ENCODE peak calls at places on chromosome X, in seven cellular contexts. One of them, this sample, is unnamed. For H3K4me1, the result is how much of the 10 kb centered on the place peaks cover.

GRCh38 chrX:70535198-70535597 is 90.6 kb downstream of the DLG3 start:
- DNase-seq in BE2C: no peak
- DNase-seq in fibroblast of lung: no peak
- DNase-seq in heart right ventricle: no peak
- DNase-seq in right lobe of liver: no peak
- DNase-seq in H9: no peak
- DNase-seq in tibial artery: no peak
- DNase-seq in this sample: no peak

GRCh38 chrX:9498236-9498635 is 33.4 kb downstream of the TBL1X start:
- DNase-seq in BE2C: peak
- DNase-seq in fibroblast of lung: peak
- DNase-seq in heart right ventricle: no peak
- DNase-seq in right lobe of liver: no peak
- DNase-seq in H9: no peak
- DNase-seq in tibial artery: no peak
- DNase-seq in this sample: no peak

GRCh38 chrX:151177141-151178027 is 1.0 kb downstream of the GPR50 start:
- DNase-seq in BE2C: peak
- DNase-seq in fibroblast of lung: peak
- DNase-seq in heart right ventricle: no peak
- DNase-seq in right lobe of liver: no peak
- DNase-seq in H9: peak
- DNase-seq in tibial artery: no peak
- DNase-seq in this sample: no peak

GRCh38 chrX:77704881-77705280 is 81.1 kb downstream of the ATRX start:
- DNase-seq in BE2C: no peak
- DNase-seq in fibroblast of lung: no peak
- DNase-seq in heart right ventricle: no peak
- DNase-seq in right lobe of liver: no peak
- DNase-seq in H9: no peak
- DNase-seq in tibial artery: no peak
- DNase-seq in this sample: no peak

GRCh38 chrX:150926791-150927190 is 28.3 kb upstream of the CD99L2 start:
- DNase-seq in BE2C: no peak
- DNase-seq in fibroblast of lung: no peak
- DNase-seq in heart right ventricle: no peak
- DNase-seq in right lobe of liver: no peak
- DNase-seq in H9: no peak
- DNase-seq in tibial artery: no peak
- DNase-seq in this sample: no peak

GRCh38 chrX:40148439-40149285 is 50.9 kb upstream of the BCOR start:
- DNase-seq in BE2C: no peak
- DNase-seq in fibroblast of lung: no peak
- DNase-seq in heart right ventricle: no peak
- DNase-seq in right lobe of liver: no peak
- DNase-seq in H9: peak
- DNase-seq in tibial artery: no peak
- DNase-seq in this sample: no peak

GRCh38 chrX:129846686-129847085 is 3.0 kb upstream of the ZDHHC9 start:
- DNase-seq in BE2C: no peak
- DNase-seq in fibroblast of lung: no peak
- DNase-seq in heart right ventricle: no peak
- DNase-seq in right lobe of liver: no peak
- DNase-seq in H9: no peak
- DNase-seq in tibial artery: no peak
- DNase-seq in this sample: no peak

GRCh38 chrX:140229187-140229586 is 263.9 kb upstream of the CXorf66 start:
- DNase-seq in BE2C: no peak
- DNase-seq in fibroblast of lung: peak
- DNase-seq in heart right ventricle: no peak
- DNase-seq in right lobe of liver: no peak
- DNase-seq in H9: no peak
- DNase-seq in tibial artery: no peak
- DNase-seq in this sample: no peak

GRCh38 chrX:47200385-47201150 is 6.9 kb downstream of the UBA1 start:
- DNase-seq in BE2C: no peak
- DNase-seq in fibroblast of lung: peak
- DNase-seq in heart right ventricle: no peak
- DNase-seq in right lobe of liver: no peak
- DNase-seq in H9: no peak
- DNase-seq in tibial artery: peak
- DNase-seq in this sample: no peak

GRCh38 chrX:115560978-115561604 is at the start of gene PLS3:
- DNase-seq in BE2C: peak
- DNase-seq in fibroblast of lung: peak
- DNase-seq in heart right ventricle: peak
- DNase-seq in right lobe of liver: peak
- DNase-seq in H9: peak
- DNase-seq in tibial artery: peak
- DNase-seq in this sample: peak

GRCh38 chrX:103584606-103585005 is 709 bp upstream of the TCEAL4 start:
- DNase-seq in BE2C: no peak
- DNase-seq in fibroblast of lung: peak
- DNase-seq in heart right ventricle: no peak
- DNase-seq in right lobe of liver: no peak
- DNase-seq in H9: no peak
- DNase-seq in tibial artery: no peak
- DNase-seq in this sample: no peak

GRCh38 chrX:154715825-154716224 is 35.1 kb downstream of the GAB3 start:
- DNase-seq in BE2C: no peak
- DNase-seq in fibroblast of lung: no peak
- DNase-seq in heart right ventricle: no peak
- DNase-seq in right lobe of liver: no peak
- DNase-seq in H9: peak
- DNase-seq in tibial artery: no peak
- DNase-seq in this sample: no peak

GRCh38 chrX:154718607-154719006 is 32.3 kb downstream of the GAB3 start:
- DNase-seq in BE2C: no peak
- DNase-seq in fibroblast of lung: no peak
- DNase-seq in heart right ventricle: no peak
- DNase-seq in right lobe of liver: no peak
- DNase-seq in H9: no peak
- DNase-seq in tibial artery: no peak
- DNase-seq in this sample: no peak

GRCh38 chrX:154719132-154719675 is 31.7 kb downstream of the GAB3 start:
- DNase-seq in BE2C: no peak
- DNase-seq in fibroblast of lung: peak
- DNase-seq in heart right ventricle: no peak
- DNase-seq in right lobe of liver: no peak
- DNase-seq in H9: no peak
- DNase-seq in tibial artery: no peak
- DNase-seq in this sample: no peak

GRCh38 chrX:154720067-154720466 is 30.8 kb downstream of the GAB3 start:
- DNase-seq in BE2C: no peak
- DNase-seq in fibroblast of lung: no peak
- DNase-seq in heart right ventricle: no peak
- DNase-seq in right lobe of liver: no peak
- DNase-seq in H9: no peak
- DNase-seq in tibial artery: no peak
- DNase-seq in this sample: no peak

GRCh38 chrX:154717824-154718223 is 33.1 kb downstream of the GAB3 start:
- DNase-seq in BE2C: peak
- DNase-seq in fibroblast of lung: peak
- DNase-seq in heart right ventricle: no peak
- DNase-seq in right lobe of liver: no peak
- DNase-seq in H9: no peak
- DNase-seq in tibial artery: no peak
- DNase-seq in this sample: no peak
- TF ChIP-seq CTCF in BE2C: no peak
- TF ChIP-seq CTCF in fibroblast of lung: peak
- TF ChIP-seq CTCF in heart right ventricle: no peak
- TF ChIP-seq CTCF in right lobe of liver: no peak
- TF ChIP-seq CTCF in H9: no peak
- TF ChIP-seq CTCF in tibial artery: no peak
- TF ChIP-seq CTCF in this sample: no peak

GRCh38 chrX:2609431-2610238 is 81.5 kb upstream of the CD99 start:
- DNase-seq in BE2C: no peak
- DNase-seq in fibroblast of lung: peak
- DNase-seq in heart right ventricle: no peak
- DNase-seq in right lobe of liver: no peak
- DNase-seq in H9: no peak
- DNase-seq in tibial artery: no peak
- DNase-seq in this sample: no peak

GRCh38 chrX:2607113-2607512 is 84.0 kb upstream of the CD99 start:
- DNase-seq in BE2C: no peak
- DNase-seq in fibroblast of lung: no peak
- DNase-seq in heart right ventricle: no peak
- DNase-seq in right lobe of liver: no peak
- DNase-seq in H9: no peak
- DNase-seq in tibial artery: no peak
- DNase-seq in this sample: no peak

GRCh38 chrX:2614911-2615310 is 76.2 kb upstream of the CD99 start:
- DNase-seq in BE2C: no peak
- DNase-seq in fibroblast of lung: peak
- DNase-seq in heart right ventricle: no peak
- DNase-seq in right lobe of liver: no peak
- DNase-seq in H9: no peak
- DNase-seq in tibial artery: no peak
- DNase-seq in this sample: no peak

GRCh38 chrX:2608638-2609430 is 82.3 kb upstream of the CD99 start:
- DNase-seq in BE2C: peak
- DNase-seq in fibroblast of lung: peak
- DNase-seq in heart right ventricle: peak
- DNase-seq in right lobe of liver: peak
- DNase-seq in H9: peak
- DNase-seq in tibial artery: peak
- DNase-seq in this sample: peak

GRCh38 chrX:2610246-2611170 is 80.6 kb upstream of the CD99 start:
- DNase-seq in BE2C: no peak
- DNase-seq in fibroblast of lung: peak
- DNase-seq in heart right ventricle: no peak
- DNase-seq in right lobe of liver: no peak
- DNase-seq in H9: no peak
- DNase-seq in tibial artery: no peak
- DNase-seq in this sample: no peak
- H3K4me1 ChIP-seq in BE2C: under half
- H3K4me1 ChIP-seq in fibroblast of lung: under half
- H3K4me1 ChIP-seq in heart right ventricle: under half
- H3K4me1 ChIP-seq in right lobe of liver: under half
- H3K4me1 ChIP-seq in H9: under half
- H3K4me1 ChIP-seq in tibial artery: under half
- H3K4me1 ChIP-seq in this sample: under half

GRCh38 chrX:66028936-66029335 is 10.9 kb downstream of the VSIG4 start:
- DNase-seq in BE2C: no peak
- DNase-seq in fibroblast of lung: no peak
- DNase-seq in heart right ventricle: no peak
- DNase-seq in right lobe of liver: no peak
- DNase-seq in H9: no peak
- DNase-seq in tibial artery: no peak
- DNase-seq in this sample: no peak

GRCh38 chrX:66035667-66036066 is 4.2 kb downstream of the VSIG4 start:
- DNase-seq in BE2C: no peak
- DNase-seq in fibroblast of lung: no peak
- DNase-seq in heart right ventricle: no peak
- DNase-seq in right lobe of liver: no peak
- DNase-seq in H9: no peak
- DNase-seq in tibial artery: no peak
- DNase-seq in this sample: no peak

DNA sequence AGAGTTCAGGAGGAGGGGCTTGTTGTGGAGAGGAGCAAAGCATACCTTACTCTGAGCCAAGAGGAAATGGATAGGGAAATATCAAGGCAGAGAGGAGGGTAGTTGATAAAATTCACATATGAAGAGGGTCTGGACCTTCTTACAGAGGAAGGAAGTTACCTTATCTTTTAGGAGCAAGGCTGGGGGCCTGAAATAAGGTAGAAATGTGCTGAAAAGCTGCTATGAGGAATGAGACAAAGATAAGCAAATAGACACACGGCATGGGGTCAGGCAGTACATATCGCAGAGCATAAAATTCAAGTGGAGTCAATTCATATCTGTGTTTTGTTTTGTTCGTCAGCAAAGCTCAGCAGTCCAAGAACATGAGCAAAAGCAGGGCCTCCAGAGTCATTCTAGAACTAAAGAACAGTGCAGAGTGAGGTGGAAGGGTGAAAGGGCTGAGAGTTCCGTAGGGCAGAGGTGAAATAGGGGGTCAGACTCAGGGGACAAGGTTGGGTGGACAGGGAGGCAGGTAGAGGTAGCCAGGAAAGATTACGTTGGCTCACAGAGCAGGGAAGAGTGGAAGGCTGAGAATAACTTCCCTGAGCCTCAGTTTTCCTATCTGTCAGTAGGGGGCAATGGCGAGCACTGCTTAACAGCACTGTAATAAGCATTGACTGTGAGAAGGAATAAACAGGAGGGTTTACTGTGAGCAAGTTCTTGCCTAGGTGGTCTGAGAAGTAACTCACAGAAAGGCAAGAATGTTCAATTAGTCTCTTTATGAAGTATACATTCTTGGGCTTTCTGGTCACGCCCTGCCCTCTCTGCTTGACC is 9.2 kb downstream of the VSIG4 start:
- DNase-seq in BE2C: no peak
- DNase-seq in fibroblast of lung: no peak
- DNase-seq in heart right ventricle: no peak
- DNase-seq in right lobe of liver: no peak
- DNase-seq in H9: peak
- DNase-seq in tibial artery: no peak
- DNase-seq in this sample: peak
- TF ChIP-seq CTCF in BE2C: peak
- TF ChIP-seq CTCF in fibroblast of lung: peak
- TF ChIP-seq CTCF in heart right ventricle: peak
- TF ChIP-seq CTCF in right lobe of liver: peak
- TF ChIP-seq CTCF in H9: peak
- TF ChIP-seq CTCF in tibial artery: peak
- TF ChIP-seq CTCF in this sample: peak

GRCh38 chrX:113391875-113392274 is 551.2 kb upstream of the AMOT start:
- DNase-seq in BE2C: no peak
- DNase-seq in fibroblast of lung: no peak
- DNase-seq in heart right ventricle: no peak
- DNase-seq in right lobe of liver: no peak
- DNase-seq in H9: no peak
- DNase-seq in tibial artery: no peak
- DNase-seq in this sample: no peak

GRCh38 chrX:113389846-113390245 is 549.2 kb upstream of the AMOT start:
- DNase-seq in BE2C: no peak
- DNase-seq in fibroblast of lung: no peak
- DNase-seq in heart right ventricle: no peak
- DNase-seq in right lobe of liver: no peak
- DNase-seq in H9: no peak
- DNase-seq in tibial artery: no peak
- DNase-seq in this sample: no peak

GRCh38 chrX:113384628-113385027 is 544.0 kb upstream of the AMOT start:
- DNase-seq in BE2C: no peak
- DNase-seq in fibroblast of lung: peak
- DNase-seq in heart right ventricle: no peak
- DNase-seq in right lobe of liver: no peak
- DNase-seq in H9: no peak
- DNase-seq in tibial artery: peak
- DNase-seq in this sample: peak

GRCh38 chrX:113392355-113392754 is 551.7 kb upstream of the AMOT start:
- DNase-seq in BE2C: no peak
- DNase-seq in fibroblast of lung: no peak
- DNase-seq in heart right ventricle: no peak
- DNase-seq in right lobe of liver: no peak
- DNase-seq in H9: no peak
- DNase-seq in tibial artery: no peak
- DNase-seq in this sample: no peak

DNA sequence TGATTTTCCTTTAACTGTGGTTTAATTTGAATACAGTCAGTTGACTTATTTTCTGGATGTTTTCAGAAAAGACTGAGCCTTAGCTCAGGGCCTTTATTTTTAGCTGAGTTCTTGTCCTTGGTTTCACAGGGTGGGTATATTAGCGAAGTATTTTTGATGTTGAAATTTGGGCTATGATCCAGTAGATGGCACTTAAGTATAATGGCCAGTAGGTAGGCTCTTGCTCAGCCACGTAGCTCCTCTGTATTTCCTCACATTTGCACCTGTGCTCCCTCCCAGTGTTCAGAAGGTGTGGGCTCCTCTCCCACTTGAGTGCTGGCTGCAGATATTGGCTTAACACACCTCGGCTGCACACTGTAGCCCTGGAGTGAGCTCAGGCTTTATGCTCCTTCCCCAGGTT is 549.9 kb upstream of the AMOT start:
- DNase-seq in BE2C: no peak
- DNase-seq in fibroblast of lung: no peak
- DNase-seq in heart right ventricle: no peak
- DNase-seq in right lobe of liver: no peak
- DNase-seq in H9: no peak
- DNase-seq in tibial artery: no peak
- DNase-seq in this sample: no peak
- H3K4me1 ChIP-seq in BE2C: under half
- H3K4me1 ChIP-seq in fibroblast of lung: under half
- H3K4me1 ChIP-seq in heart right ventricle: under half
- H3K4me1 ChIP-seq in right lobe of liver: under half
- H3K4me1 ChIP-seq in H9: under half
- H3K4me1 ChIP-seq in tibial artery: under half
- H3K4me1 ChIP-seq in this sample: under half

This sample was measured in mucosa of descending colon.